ENCODE peak calls at places on chromosomes 3 and 15, in seven cellular contexts. G is mesothelial cell of epicardium, H is fibroblast of pulmonary artery, E is bronchial epithelial cell, A is MM.1S, S is GM23338, O is dorsolateral prefrontal cortex. R is an unnamed sample.

GRCh38 chr3:46132565-46132964 is 75.5 kb downstream of the CCR1 start:
- DNase-seq in H (no peak), O (no peak), G (no peak), S (no peak), E (no peak), A (no peak), R (no peak)

GRCh38 chr15:51879555-51879954 is 50.1 kb downstream of the TMOD3 start:
- DNase-seq in S (no peak), A (no peak), E (peak), O (no peak), H (peak), G (no peak), R (no peak)

GRCh38 chr3:144636833-144637232 is 665.2 kb downstream of the DIPK2A start:
- DNase-seq in G (no peak), H (no peak), E (no peak), O (no peak), A (no peak), S (peak), R (no peak)

GRCh38 chr3:138441742-138442141 is 7.3 kb downstream of the ESYT3 start:
- DNase-seq in G (no peak), O (no peak), E (peak), H (peak), S (no peak), A (no peak), R (no peak)

GRCh38 chr3:149717391-149718056 is 34.8 kb downstream of the COMMD2 start:
- DNase-seq in A (peak), E (peak), H (peak), S (peak), G (no peak), O (no peak), R (no peak)

GRCh38 chr3:68909719-68910118 is 22.6 kb downstream of the TAFA4 start:
- DNase-seq in O (no peak), H (no peak), S (no peak), G (no peak), A (no peak), E (no peak), R (no peak)

GRCh38 chr15:25391971-25392733 is 46.7 kb downstream of the UBE3A start:
- DNase-seq in A (no peak), E (peak), O (no peak), S (no peak), G (no peak), H (peak), R (no peak)

GRCh38 chr15:53910236-53910849 is 67.9 kb upstream of the UNC13C start:
- DNase-seq in H (no peak), E (peak), G (no peak), O (no peak), A (no peak), S (no peak), R (no peak)

GRCh38 chr15:38129531-38130199 is 123.0 kb upstream of the SPRED1 start:
- DNase-seq in A (peak), O (peak), S (no peak), E (peak), G (no peak), H (peak), R (no peak)

GRCh38 chr3:156474560-156475389 is 80.1 kb downstream of the SSR3 start:
- DNase-seq in O (no peak), A (no peak), G (no peak), H (no peak), E (peak), S (peak), R (no peak)

GRCh38 chr3:112982710-112983109 is 7.8 kb upstream of the CD200R1 start:
- DNase-seq in S (no peak), E (no peak), A (no peak), G (no peak), O (no peak), H (no peak), R (no peak)

GRCh38 chr3:197224034-197224444 is 74.4 kb downstream of the DLG1 start:
- DNase-seq in H (peak), O (no peak), A (peak), E (peak), G (no peak), S (peak), R (no peak)

GRCh38 chr3:88725440-88725839 is 382.0 kb upstream of the EPHA3 start:
- DNase-seq in G (no peak), H (no peak), S (no peak), O (no peak), A (no peak), E (no peak), R (no peak)

GRCh38 chr15:57098896-57099295 is 180.5 kb downstream of the TCF12 start:
- DNase-seq in A (no peak), O (no peak), S (no peak), E (no peak), H (no peak), G (no peak), R (no peak)

GRCh38 chr15:77144492-77145070 is 73.7 kb upstream of the TSPAN3 start:
- DNase-seq in H (peak), S (peak), O (no peak), A (no peak), G (no peak), E (peak), R (no peak)

GRCh38 chr3:170054204-170054603 is 16.4 kb downstream of the GPR160 start:
- DNase-seq in A (peak), O (no peak), S (peak), H (peak), E (no peak), G (no peak), R (no peak)

GRCh38 chr3:8446845-8447244 is 54.8 kb upstream of the LMCD1 start:
- DNase-seq in A (no peak), O (no peak), H (no peak), G (no peak), E (peak), S (no peak), R (no peak)

DNA sequence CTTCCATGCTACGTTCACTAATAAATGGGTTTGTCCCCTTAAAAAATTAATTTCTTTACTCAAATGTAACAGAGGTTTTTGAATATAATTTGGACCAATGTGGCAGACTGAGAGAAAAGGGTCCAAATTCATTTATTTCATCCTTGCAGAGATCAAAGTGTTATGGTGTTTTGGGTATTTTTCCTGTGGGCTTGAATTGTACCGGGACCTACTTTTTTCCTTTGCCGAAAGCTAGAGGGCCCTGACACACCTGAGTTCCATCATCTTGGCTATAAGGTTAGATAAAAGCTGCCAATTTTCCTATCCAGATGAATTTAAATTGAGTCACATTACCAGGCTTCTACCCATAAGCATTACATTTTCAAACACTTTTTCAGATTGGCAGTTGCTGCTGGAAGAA is 893 bp downstream of the CCNB2 start:
- DNase-seq in S (peak), E (peak), O (no peak), A (peak), G (no peak), H (no peak), R (no peak)
- TF ChIP-seq CTCF in S (peak), E (peak), O (no peak), A (peak), G (no peak), H (peak), R (no peak)

DNA sequence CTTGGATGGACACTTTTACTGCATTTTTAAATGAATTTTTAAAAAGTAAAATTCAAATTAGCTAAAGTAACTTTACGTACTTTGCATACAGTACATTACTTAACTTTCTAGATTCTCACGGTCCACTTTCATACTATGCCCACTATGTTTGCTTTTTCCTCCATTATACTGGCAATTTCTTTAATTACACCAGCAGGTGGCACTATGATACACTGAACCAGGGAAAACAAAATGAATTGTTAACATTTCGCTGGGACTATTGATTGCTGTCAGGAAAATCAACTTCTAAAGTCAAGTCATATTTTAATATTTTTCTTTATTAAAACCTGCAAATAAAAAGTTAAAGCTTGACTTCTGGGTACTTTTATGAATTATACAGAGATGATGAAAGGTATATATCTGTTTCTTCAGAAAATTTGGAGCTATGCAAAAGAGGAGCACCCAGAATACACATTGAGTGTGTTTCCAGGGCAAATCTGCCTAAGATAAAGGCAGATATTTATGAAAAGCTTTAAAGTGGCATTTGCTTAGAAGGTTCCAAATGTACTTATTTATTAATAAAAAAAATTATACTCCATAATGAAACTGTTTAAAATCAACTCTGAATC is 21.8 kb upstream of the POU1F1 start:
- DNase-seq in A (peak), G (no peak), O (no peak), H (peak), E (peak), S (peak), R (no peak)
- TF ChIP-seq CTCF in A (peak), G (peak), O (peak), H (peak), E (peak), S (peak), R (peak)

GRCh38 chr3:142226474-142226873 is 1.1 kb upstream of the GK5 start:
- DNase-seq in H (peak), G (no peak), E (no peak), A (no peak), S (peak), O (no peak), R (no peak)
- TF ChIP-seq CTCF in H (peak), G (no peak), E (no peak), A (no peak), S (peak), O (no peak), R (peak)

DNA sequence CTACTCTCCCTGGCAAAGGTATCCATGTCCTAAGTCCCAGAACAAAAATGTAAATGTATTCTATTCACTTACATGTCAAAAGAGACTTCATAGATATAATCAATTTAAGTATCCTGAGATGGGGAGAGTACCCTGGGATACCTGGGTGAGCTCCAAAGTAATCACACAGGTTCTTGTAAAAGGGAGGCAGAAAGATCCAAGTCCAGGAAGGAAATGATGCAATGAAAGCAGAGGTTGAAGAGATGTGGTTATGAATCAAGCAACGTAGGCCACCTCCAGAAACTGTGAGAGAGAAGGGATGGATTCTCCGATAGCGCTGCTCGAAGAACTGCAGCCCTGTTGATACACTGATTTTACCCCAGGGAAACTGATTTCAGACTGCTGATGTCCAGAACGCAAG is 93.9 kb upstream of the VGLL3 start:
- DNase-seq in O (no peak), A (no peak), S (no peak), H (peak), G (no peak), E (peak), R (no peak)
- TF ChIP-seq CTCF in O (no peak), A (no peak), S (no peak), H (no peak), G (no peak), E (no peak), R (no peak)

GRCh38 chr3:11640009-11640673 is 3.6 kb downstream of the VGLL4 start:
- DNase-seq in E (no peak), H (no peak), S (no peak), A (no peak), G (no peak), O (no peak), R (no peak)

GRCh38 chr3:11636372-11636760 is 7.3 kb downstream of the VGLL4 start:
- DNase-seq in S (no peak), A (no peak), G (no peak), H (no peak), E (no peak), O (no peak), R (no peak)

GRCh38 chr3:11641316-11641682 is 2.4 kb downstream of the VGLL4 start:
- DNase-seq in S (no peak), E (no peak), H (peak), O (no peak), G (no peak), A (no peak), R (no peak)

GRCh38 chr3:11637901-11638668 is 5.6 kb downstream of the VGLL4 start:
- DNase-seq in S (no peak), O (no peak), A (no peak), H (peak), E (no peak), G (no peak), R (no peak)

GRCh38 chr3:11638669-11639402 is 4.9 kb downstream of the VGLL4 start:
- DNase-seq in S (peak), E (no peak), H (peak), O (no peak), G (no peak), A (no peak), R (no peak)
- TF ChIP-seq CTCF in S (no peak), E (no peak), H (no peak), O (no peak), G (no peak), A (no peak), R (no peak)

DNA sequence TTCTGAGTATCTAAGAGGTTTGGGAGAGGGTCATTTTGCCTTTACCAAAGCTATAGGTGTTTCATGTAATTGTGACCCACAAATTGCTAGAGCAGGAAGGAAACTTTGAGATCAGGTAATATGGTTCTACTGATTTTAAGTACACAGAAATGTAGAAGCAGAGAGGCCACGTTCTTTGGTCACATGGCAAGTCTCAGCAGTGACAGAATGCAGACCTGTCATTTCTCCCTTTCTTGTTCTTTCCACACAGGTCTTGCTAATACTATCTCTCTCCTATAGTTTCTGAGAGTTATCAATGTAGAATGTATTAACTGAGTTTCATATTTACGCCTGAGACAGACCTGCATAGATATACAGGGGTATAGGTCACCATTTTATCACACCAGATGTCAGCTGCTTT is 10.9 kb upstream of the RTP1 start:
- DNase-seq in H (no peak), S (no peak), E (no peak), G (no peak), O (no peak), A (no peak), R (no peak)
- TF ChIP-seq CTCF in H (no peak), S (no peak), E (no peak), G (no peak), O (no peak), A (no peak), R (no peak)

DNA sequence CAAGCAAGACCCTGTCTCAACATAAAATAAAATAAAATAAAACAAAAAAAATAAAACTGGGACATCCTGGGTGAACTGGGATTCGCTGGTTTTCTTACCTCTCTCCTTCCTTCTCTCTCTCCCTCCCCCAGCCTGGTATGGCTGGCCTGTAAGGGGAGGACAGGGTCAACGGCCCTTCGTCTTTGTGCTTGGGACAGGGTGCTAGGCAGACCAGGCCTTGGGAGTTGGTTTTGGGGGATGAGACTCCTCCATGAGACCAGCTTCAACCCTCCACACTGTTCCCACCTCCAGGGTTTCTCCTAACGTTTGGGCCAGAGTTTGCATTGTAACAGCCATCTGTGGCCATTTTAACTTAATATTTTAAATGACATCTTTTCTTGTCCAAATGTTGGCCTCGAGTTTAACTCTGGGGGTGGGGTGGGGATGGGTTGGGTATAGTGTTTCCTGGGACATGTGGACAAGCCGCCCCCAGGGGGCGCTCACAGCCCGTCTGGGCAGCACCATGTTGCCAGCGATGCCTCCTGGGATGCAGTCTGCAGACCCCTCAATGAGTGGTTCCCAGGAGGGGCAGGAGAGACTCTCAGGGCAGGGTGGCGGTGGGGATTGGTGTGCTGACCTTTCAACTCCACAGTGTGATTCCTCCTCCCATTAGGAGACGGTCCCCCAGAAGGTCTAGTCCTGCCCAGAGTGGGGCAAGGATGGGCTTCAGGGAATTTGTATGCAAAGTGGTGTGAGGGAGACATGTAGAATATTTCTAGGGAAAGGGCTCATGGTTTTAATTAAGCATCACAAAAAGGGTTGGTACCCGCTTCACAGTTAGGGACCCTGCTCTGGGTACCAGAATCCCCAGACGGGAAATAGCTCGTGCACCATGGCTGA is 37.7 kb upstream of the LCTL start:
- DNase-seq in S (peak), G (peak), O (peak), A (peak), E (peak), H (peak), R (peak)
- TF ChIP-seq CTCF in S (peak), G (peak), O (peak), A (peak), E (peak), H (peak), R (peak)

DNA sequence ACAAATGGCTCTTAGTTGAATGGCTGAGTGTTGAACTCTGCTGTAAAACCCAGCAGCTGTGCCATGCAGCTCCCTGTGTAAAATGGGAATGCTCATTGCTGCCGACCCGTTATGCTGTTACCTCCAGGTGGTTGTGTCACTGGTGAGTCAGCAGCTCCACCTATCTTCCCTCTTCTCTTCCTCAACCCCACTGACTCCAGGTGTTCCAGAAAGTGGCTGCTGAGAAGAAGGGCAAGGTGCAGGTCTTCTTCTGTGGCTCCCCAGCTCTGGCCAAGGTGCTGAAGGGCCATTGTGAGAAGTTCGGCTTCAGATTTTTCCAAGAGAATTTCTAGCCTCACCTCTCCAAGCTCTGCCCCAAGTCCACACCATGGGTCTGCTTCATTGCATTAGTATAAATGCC is 41.9 kb downstream of the NOX5 start:
- DNase-seq in G (no peak), O (no peak), E (peak), S (no peak), A (no peak), H (no peak), R (no peak)
- TF ChIP-seq CTCF in G (no peak), O (no peak), E (no peak), S (no peak), A (no peak), H (no peak), R (no peak)

R was measured in type B pancreatic cell.